ENCODE peak calls at places on chromosome 2, in ten cellular contexts. One of them, this sample, is unnamed. For H3K9me3 and H3K4me1, the result is how much of the 10 kb centered on the place peaks cover.

GRCh38 chr2:55519908-55520885 is 679 bp downstream of the CFAP36 start:
- DNase-seq in body of pancreas: peak
- DNase-seq in CD8-positive, alpha-beta T cell: peak
- DNase-seq in esophagus muscularis mucosa: peak
- DNase-seq in psoas muscle: no peak
- DNase-seq in HCT116: no peak
- DNase-seq in CD8-positive, alpha-beta memory T cell: no peak
- DNase-seq in HepG2: peak
- DNase-seq in pancreas: no peak
- DNase-seq in left ventricle myocardium inferior: no peak
- DNase-seq in this sample: no peak

GRCh38 chr2:238083919-238084318 is 16.2 kb upstream of the ESPNL start:
- DNase-seq in esophagus muscularis mucosa: peak
- DNase-seq in HCT116: no peak
- DNase-seq in HepG2: no peak
- DNase-seq in CD8-positive, alpha-beta memory T cell: no peak
- DNase-seq in body of pancreas: no peak
- DNase-seq in pancreas: no peak
- DNase-seq in left ventricle myocardium inferior: no peak
- DNase-seq in CD8-positive, alpha-beta T cell: no peak
- DNase-seq in psoas muscle: no peak
- DNase-seq in this sample: no peak

GRCh38 chr2:222891890-222892289 is 31.1 kb downstream of the ACSL3 start:
- DNase-seq in CD8-positive, alpha-beta memory T cell: no peak
- DNase-seq in psoas muscle: no peak
- DNase-seq in HCT116: no peak
- DNase-seq in CD8-positive, alpha-beta T cell: no peak
- DNase-seq in left ventricle myocardium inferior: no peak
- DNase-seq in esophagus muscularis mucosa: no peak
- DNase-seq in pancreas: no peak
- DNase-seq in body of pancreas: no peak
- DNase-seq in HepG2: no peak
- DNase-seq in this sample: no peak

GRCh38 chr2:60331106-60331809 is 222.2 kb downstream of the BCL11A start:
- DNase-seq in CD8-positive, alpha-beta T cell: no peak
- DNase-seq in psoas muscle: no peak
- DNase-seq in HepG2: no peak
- DNase-seq in body of pancreas: no peak
- DNase-seq in esophagus muscularis mucosa: peak
- DNase-seq in left ventricle myocardium inferior: no peak
- DNase-seq in HCT116: no peak
- DNase-seq in CD8-positive, alpha-beta memory T cell: no peak
- DNase-seq in pancreas: no peak
- DNase-seq in this sample: peak

GRCh38 chr2:64325852-64326577 is 127.9 kb upstream of the LGALSL start:
- DNase-seq in HCT116: no peak
- DNase-seq in left ventricle myocardium inferior: no peak
- DNase-seq in pancreas: no peak
- DNase-seq in psoas muscle: no peak
- DNase-seq in body of pancreas: no peak
- DNase-seq in CD8-positive, alpha-beta memory T cell: peak
- DNase-seq in HepG2: no peak
- DNase-seq in esophagus muscularis mucosa: no peak
- DNase-seq in CD8-positive, alpha-beta T cell: peak
- DNase-seq in this sample: no peak

GRCh38 chr2:240558229-240558885 is 569 bp upstream of the ANKMY1 start:
- DNase-seq in HCT116: no peak
- DNase-seq in CD8-positive, alpha-beta T cell: no peak
- DNase-seq in pancreas: no peak
- DNase-seq in HepG2: no peak
- DNase-seq in psoas muscle: no peak
- DNase-seq in esophagus muscularis mucosa: no peak
- DNase-seq in left ventricle myocardium inferior: no peak
- DNase-seq in body of pancreas: no peak
- DNase-seq in CD8-positive, alpha-beta memory T cell: no peak
- DNase-seq in this sample: peak

GRCh38 chr2:235378261-235378660 is 115.6 kb upstream of the AGAP1 start:
- DNase-seq in HepG2: no peak
- DNase-seq in CD8-positive, alpha-beta T cell: no peak
- DNase-seq in CD8-positive, alpha-beta memory T cell: no peak
- DNase-seq in left ventricle myocardium inferior: no peak
- DNase-seq in pancreas: no peak
- DNase-seq in body of pancreas: peak
- DNase-seq in HCT116: no peak
- DNase-seq in esophagus muscularis mucosa: no peak
- DNase-seq in psoas muscle: no peak
- DNase-seq in this sample: no peak

GRCh38 chr2:229996320-229996719 is 72.4 kb downstream of the SLC16A14 start:
- DNase-seq in psoas muscle: no peak
- DNase-seq in HCT116: no peak
- DNase-seq in pancreas: no peak
- DNase-seq in HepG2: no peak
- DNase-seq in CD8-positive, alpha-beta T cell: no peak
- DNase-seq in body of pancreas: no peak
- DNase-seq in esophagus muscularis mucosa: peak
- DNase-seq in CD8-positive, alpha-beta memory T cell: no peak
- DNase-seq in left ventricle myocardium inferior: no peak
- DNase-seq in this sample: no peak

GRCh38 chr2:157500334-157500733 is 56.4 kb upstream of the CYTIP start:
- DNase-seq in CD8-positive, alpha-beta memory T cell: no peak
- DNase-seq in HepG2: no peak
- DNase-seq in body of pancreas: no peak
- DNase-seq in pancreas: no peak
- DNase-seq in CD8-positive, alpha-beta T cell: no peak
- DNase-seq in HCT116: no peak
- DNase-seq in psoas muscle: no peak
- DNase-seq in esophagus muscularis mucosa: no peak
- DNase-seq in left ventricle myocardium inferior: no peak
- DNase-seq in this sample: no peak

GRCh38 chr2:72236445-72237067 is 88.9 kb upstream of the CYP26B1 start:
- DNase-seq in HepG2: no peak
- DNase-seq in left ventricle myocardium inferior: no peak
- DNase-seq in CD8-positive, alpha-beta memory T cell: no peak
- DNase-seq in HCT116: peak
- DNase-seq in psoas muscle: no peak
- DNase-seq in pancreas: no peak
- DNase-seq in esophagus muscularis mucosa: no peak
- DNase-seq in CD8-positive, alpha-beta T cell: no peak
- DNase-seq in body of pancreas: no peak
- DNase-seq in this sample: peak

GRCh38 chr2:28357055-28357454 is 35.6 kb upstream of the FOSL2 start:
- DNase-seq in CD8-positive, alpha-beta T cell: no peak
- DNase-seq in body of pancreas: no peak
- DNase-seq in HCT116: no peak
- DNase-seq in pancreas: no peak
- DNase-seq in CD8-positive, alpha-beta memory T cell: no peak
- DNase-seq in left ventricle myocardium inferior: no peak
- DNase-seq in psoas muscle: no peak
- DNase-seq in HepG2: no peak
- DNase-seq in esophagus muscularis mucosa: no peak
- DNase-seq in this sample: no peak

GRCh38 chr2:28358668-28359201 is 33.9 kb upstream of the FOSL2 start:
- DNase-seq in HCT116: no peak
- DNase-seq in CD8-positive, alpha-beta T cell: no peak
- DNase-seq in psoas muscle: peak
- DNase-seq in left ventricle myocardium inferior: no peak
- DNase-seq in body of pancreas: no peak
- DNase-seq in CD8-positive, alpha-beta memory T cell: no peak
- DNase-seq in pancreas: no peak
- DNase-seq in HepG2: no peak
- DNase-seq in esophagus muscularis mucosa: no peak
- DNase-seq in this sample: peak

GRCh38 chr2:28356095-28356911 is 36.4 kb upstream of the FOSL2 start:
- DNase-seq in CD8-positive, alpha-beta T cell: peak
- DNase-seq in HepG2: no peak
- DNase-seq in left ventricle myocardium inferior: peak
- DNase-seq in esophagus muscularis mucosa: peak
- DNase-seq in body of pancreas: peak
- DNase-seq in HCT116: no peak
- DNase-seq in pancreas: peak
- DNase-seq in psoas muscle: peak
- DNase-seq in CD8-positive, alpha-beta memory T cell: no peak
- DNase-seq in this sample: peak

GRCh38 chr2:28359222-28360065 is 33.2 kb upstream of the FOSL2 start:
- DNase-seq in HCT116: no peak
- DNase-seq in CD8-positive, alpha-beta memory T cell: peak
- DNase-seq in esophagus muscularis mucosa: no peak
- DNase-seq in left ventricle myocardium inferior: peak
- DNase-seq in body of pancreas: peak
- DNase-seq in CD8-positive, alpha-beta T cell: peak
- DNase-seq in pancreas: no peak
- DNase-seq in psoas muscle: peak
- DNase-seq in HepG2: peak
- DNase-seq in this sample: peak

DNA sequence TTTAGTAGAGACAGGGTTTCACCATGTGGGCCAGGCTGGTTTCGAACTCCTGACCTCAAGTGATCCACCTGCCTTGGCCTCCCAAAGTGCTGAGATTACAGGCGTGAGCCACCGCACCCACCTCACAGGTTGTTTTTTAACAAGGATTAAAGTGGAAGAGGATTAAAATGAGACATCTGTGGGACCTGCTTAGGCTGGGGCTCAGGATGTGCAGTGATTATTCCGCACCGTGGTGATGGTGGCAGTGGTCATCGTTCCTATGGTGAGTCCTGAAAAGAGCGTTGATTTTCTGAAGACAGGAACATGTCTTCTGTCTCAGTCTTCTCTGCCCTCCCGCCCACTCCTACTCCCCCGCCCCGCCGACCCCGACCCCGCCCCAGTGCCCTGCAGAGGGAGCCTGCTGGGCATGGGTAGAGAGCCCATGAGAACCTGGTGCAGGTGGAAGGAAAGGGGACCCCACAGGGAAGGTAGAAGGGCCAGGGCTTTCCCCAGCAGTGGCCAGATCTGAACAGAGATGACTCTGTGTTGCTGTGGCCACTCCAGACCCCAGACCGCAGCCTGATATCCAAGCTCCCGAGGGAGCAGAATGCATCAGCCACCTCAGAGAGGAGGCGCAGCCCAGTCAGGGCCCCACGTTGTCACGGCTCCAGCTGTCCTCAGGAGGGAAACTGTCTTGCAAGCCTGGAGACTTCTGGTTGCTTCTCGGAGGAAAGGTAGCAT is 34.5 kb upstream of the FOSL2 start:
- DNase-seq in psoas muscle: peak
- DNase-seq in body of pancreas: no peak
- DNase-seq in HepG2: no peak
- DNase-seq in esophagus muscularis mucosa: no peak
- DNase-seq in CD8-positive, alpha-beta T cell: no peak
- DNase-seq in HCT116: no peak
- DNase-seq in CD8-positive, alpha-beta memory T cell: no peak
- DNase-seq in left ventricle myocardium inferior: no peak
- DNase-seq in pancreas: no peak
- DNase-seq in this sample: no peak
- H3K27ac ChIP-seq in psoas muscle: no peak
- H3K27ac ChIP-seq in body of pancreas: no peak
- H3K27ac ChIP-seq in HepG2: no peak
- H3K27ac ChIP-seq in esophagus muscularis mucosa: no peak
- H3K27ac ChIP-seq in CD8-positive, alpha-beta T cell: no peak
- H3K27ac ChIP-seq in HCT116: no peak
- H3K27ac ChIP-seq in CD8-positive, alpha-beta memory T cell: peak
- H3K27ac ChIP-seq in left ventricle myocardium inferior: no peak
- H3K27ac ChIP-seq in pancreas: no peak
- H3K27ac ChIP-seq in this sample: peak

DNA sequence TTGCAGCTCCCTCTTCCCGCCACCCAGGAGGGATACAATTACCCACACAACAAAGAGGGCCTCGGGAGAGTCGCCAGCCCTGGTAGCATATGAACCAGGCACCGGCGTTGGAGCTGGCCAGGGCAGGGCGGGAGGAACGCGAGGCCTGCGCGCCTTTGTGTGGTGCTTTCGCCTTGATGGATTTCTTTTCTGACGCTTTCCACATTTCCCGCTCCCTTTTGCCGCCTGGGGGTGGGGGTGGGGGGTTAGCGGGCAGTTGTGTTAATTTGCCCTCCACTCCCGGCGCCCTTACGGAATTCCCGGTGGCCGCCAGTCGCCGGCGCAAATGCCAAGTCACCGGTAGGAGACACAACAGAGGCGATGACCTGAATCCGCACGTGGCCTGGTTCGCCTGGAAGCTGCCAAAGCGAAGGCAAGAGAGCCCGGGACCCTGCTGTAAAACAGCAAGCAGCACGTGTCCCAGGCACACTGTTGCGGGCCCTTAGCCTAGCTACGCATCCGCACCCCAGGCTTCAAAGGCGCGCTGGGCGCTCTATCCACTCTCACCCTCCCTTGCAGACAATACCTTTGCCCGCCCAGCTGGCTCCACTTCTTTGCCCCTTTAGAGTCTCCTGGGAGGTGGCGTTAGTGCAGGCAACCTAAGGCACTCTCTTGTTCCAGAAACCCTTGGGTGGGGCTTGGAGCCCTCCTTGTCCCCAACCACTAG is 3.4 kb downstream of the GAD1 start:
- DNase-seq in body of pancreas: no peak
- DNase-seq in esophagus muscularis mucosa: no peak
- DNase-seq in HCT116: no peak
- DNase-seq in pancreas: peak
- DNase-seq in HepG2: no peak
- DNase-seq in left ventricle myocardium inferior: no peak
- DNase-seq in psoas muscle: no peak
- DNase-seq in CD8-positive, alpha-beta memory T cell: no peak
- DNase-seq in CD8-positive, alpha-beta T cell: no peak
- DNase-seq in this sample: no peak
- H3K9me3 ChIP-seq in body of pancreas: under half
- H3K9me3 ChIP-seq in esophagus muscularis mucosa: under half
- H3K9me3 ChIP-seq in HCT116: under half
- H3K9me3 ChIP-seq in pancreas: under half
- H3K9me3 ChIP-seq in HepG2: under half
- H3K9me3 ChIP-seq in left ventricle myocardium inferior: under half
- H3K9me3 ChIP-seq in psoas muscle: under half
- H3K9me3 ChIP-seq in CD8-positive, alpha-beta memory T cell: under half
- H3K9me3 ChIP-seq in CD8-positive, alpha-beta T cell: under half
- H3K9me3 ChIP-seq in this sample: under half

GRCh38 chr2:63049291-63050185 is 1.1 kb upstream of the OTX1 start:
- DNase-seq in CD8-positive, alpha-beta memory T cell: no peak
- DNase-seq in psoas muscle: no peak
- DNase-seq in left ventricle myocardium inferior: no peak
- DNase-seq in CD8-positive, alpha-beta T cell: no peak
- DNase-seq in HCT116: no peak
- DNase-seq in body of pancreas: no peak
- DNase-seq in esophagus muscularis mucosa: no peak
- DNase-seq in pancreas: no peak
- DNase-seq in HepG2: no peak
- DNase-seq in this sample: no peak
- H3K4me1 ChIP-seq in CD8-positive, alpha-beta memory T cell: under half
- H3K4me1 ChIP-seq in psoas muscle: under half
- H3K4me1 ChIP-seq in left ventricle myocardium inferior: half or more
- H3K4me1 ChIP-seq in CD8-positive, alpha-beta T cell: half or more
- H3K4me1 ChIP-seq in HCT116: under half
- H3K4me1 ChIP-seq in body of pancreas: under half
- H3K4me1 ChIP-seq in esophagus muscularis mucosa: half or more
- H3K4me1 ChIP-seq in pancreas: under half
- H3K4me1 ChIP-seq in HepG2: under half
- H3K4me1 ChIP-seq in this sample: under half

DNA sequence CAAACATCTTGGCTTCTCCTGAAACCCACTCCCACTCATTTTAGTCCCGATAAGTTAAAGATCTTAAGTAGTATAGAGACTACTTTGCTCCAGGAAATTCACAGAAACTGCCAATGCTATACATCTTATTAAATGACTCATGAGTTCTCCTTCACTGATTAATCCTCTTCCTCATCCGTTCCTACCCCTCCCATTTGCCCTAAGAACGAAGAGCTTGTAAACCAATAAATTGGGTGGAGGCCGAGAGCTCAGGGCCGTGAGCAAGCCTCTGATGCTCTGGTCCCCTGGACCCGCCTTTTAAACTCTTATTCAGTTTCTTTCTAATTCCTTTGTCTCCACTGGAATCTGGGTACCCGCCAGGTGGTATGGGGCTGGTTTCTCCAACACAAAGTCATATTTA is 68.6 kb downstream of the METTL8 start:
- DNase-seq in esophagus muscularis mucosa: no peak
- DNase-seq in left ventricle myocardium inferior: no peak
- DNase-seq in body of pancreas: no peak
- DNase-seq in HepG2: no peak
- DNase-seq in HCT116: no peak
- DNase-seq in pancreas: no peak
- DNase-seq in CD8-positive, alpha-beta memory T cell: no peak
- DNase-seq in CD8-positive, alpha-beta T cell: no peak
- DNase-seq in psoas muscle: no peak
- DNase-seq in this sample: no peak
- H3K27ac ChIP-seq in esophagus muscularis mucosa: no peak
- H3K27ac ChIP-seq in left ventricle myocardium inferior: no peak
- H3K27ac ChIP-seq in body of pancreas: no peak
- H3K27ac ChIP-seq in HepG2: no peak
- H3K27ac ChIP-seq in HCT116: no peak
- H3K27ac ChIP-seq in pancreas: no peak
- H3K27ac ChIP-seq in CD8-positive, alpha-beta memory T cell: no peak
- H3K27ac ChIP-seq in CD8-positive, alpha-beta T cell: no peak
- H3K27ac ChIP-seq in psoas muscle: no peak
- H3K27ac ChIP-seq in this sample: no peak